ENCODE peak calls at places on chromosomes 5 and 9, in ten cellular contexts. One of them, this sample, is unnamed.

GRCh38 chr5:58080573-58080972 is 379.3 kb downstream of the PLK2 start:
- DNase-seq in psoas muscle: no peak
- DNase-seq in gastrocnemius medialis: no peak
- DNase-seq in activated CD4-positive, alpha-beta T cell treated with anti-CD3 and anti-CD28 coated beads for 1 hour: no peak
- DNase-seq in stimulated activated CD4-positive, alpha-beta T cell treated with anti-CD3 and anti-CD28 coated beads, Interleukin-1b, Interleukin-23, amount 100 ng/mL, for 24 hours: no peak
- DNase-seq in tibial nerve: no peak
- DNase-seq in dermis microvascular lymphatic vessel endothelial cell: no peak
- DNase-seq in HT1080: peak; percentile 19
- DNase-seq in NCI-H345: no peak
- DNase-seq in stimulated activated naive B cell treated with anti-CD40 and anti-IgM and Interleukin-4, amounts not matched to agents 10 μg/mL and 1 μg/mL and 100 μg/mL, for 72 hours: no peak
- DNase-seq in this sample: no peak

GRCh38 chr9:113395000-113395861 is 5.9 kb downstream of the ALAD start:
- DNase-seq in stimulated activated CD4-positive, alpha-beta T cell treated with anti-CD3 and anti-CD28 coated beads, Interleukin-1b, Interleukin-23, amount 100 ng/mL, for 24 hours: no peak
- DNase-seq in NCI-H345: no peak
- DNase-seq in tibial nerve: no peak
- DNase-seq in dermis microvascular lymphatic vessel endothelial cell: no peak
- DNase-seq in stimulated activated naive B cell treated with anti-CD40 and anti-IgM and Interleukin-4, amounts not matched to agents 10 μg/mL and 1 μg/mL and 100 μg/mL, for 72 hours: no peak
- DNase-seq in gastrocnemius medialis: no peak
- DNase-seq in psoas muscle: no peak
- DNase-seq in activated CD4-positive, alpha-beta T cell treated with anti-CD3 and anti-CD28 coated beads for 1 hour: no peak
- DNase-seq in HT1080: no peak
- DNase-seq in this sample: no peak

GRCh38 chr5:111772456-111772855 is 15.5 kb upstream of the NREP start:
- DNase-seq in HT1080: peak; percentile 26
- DNase-seq in stimulated activated naive B cell treated with anti-CD40 and anti-IgM and Interleukin-4, amounts not matched to agents 10 μg/mL and 1 μg/mL and 100 μg/mL, for 72 hours: no peak
- DNase-seq in dermis microvascular lymphatic vessel endothelial cell: no peak
- DNase-seq in NCI-H345: peak; percentile 4
- DNase-seq in stimulated activated CD4-positive, alpha-beta T cell treated with anti-CD3 and anti-CD28 coated beads, Interleukin-1b, Interleukin-23, amount 100 ng/mL, for 24 hours: no peak
- DNase-seq in tibial nerve: no peak
- DNase-seq in psoas muscle: no peak
- DNase-seq in activated CD4-positive, alpha-beta T cell treated with anti-CD3 and anti-CD28 coated beads for 1 hour: no peak
- DNase-seq in gastrocnemius medialis: no peak
- DNase-seq in this sample: no peak

GRCh38 chr5:139068060-139068459 is 130.1 kb downstream of the SIL1 start:
- DNase-seq in tibial nerve: no peak
- DNase-seq in NCI-H345: no peak
- DNase-seq in gastrocnemius medialis: no peak
- DNase-seq in stimulated activated CD4-positive, alpha-beta T cell treated with anti-CD3 and anti-CD28 coated beads, Interleukin-1b, Interleukin-23, amount 100 ng/mL, for 24 hours: no peak
- DNase-seq in activated CD4-positive, alpha-beta T cell treated with anti-CD3 and anti-CD28 coated beads for 1 hour: no peak
- DNase-seq in psoas muscle: no peak
- DNase-seq in dermis microvascular lymphatic vessel endothelial cell: no peak
- DNase-seq in stimulated activated naive B cell treated with anti-CD40 and anti-IgM and Interleukin-4, amounts not matched to agents 10 μg/mL and 1 μg/mL and 100 μg/mL, for 72 hours: no peak
- DNase-seq in HT1080: no peak
- DNase-seq in this sample: no peak

GRCh38 chr5:150175536-150175935 is 9.0 kb downstream of the CDX1 start:
- DNase-seq in stimulated activated naive B cell treated with anti-CD40 and anti-IgM and Interleukin-4, amounts not matched to agents 10 μg/mL and 1 μg/mL and 100 μg/mL, for 72 hours: no peak
- DNase-seq in stimulated activated CD4-positive, alpha-beta T cell treated with anti-CD3 and anti-CD28 coated beads, Interleukin-1b, Interleukin-23, amount 100 ng/mL, for 24 hours: no peak
- DNase-seq in activated CD4-positive, alpha-beta T cell treated with anti-CD3 and anti-CD28 coated beads for 1 hour: no peak
- DNase-seq in NCI-H345: no peak
- DNase-seq in psoas muscle: no peak
- DNase-seq in gastrocnemius medialis: no peak
- DNase-seq in dermis microvascular lymphatic vessel endothelial cell: no peak
- DNase-seq in HT1080: peak; percentile 48
- DNase-seq in tibial nerve: no peak
- DNase-seq in this sample: no peak

GRCh38 chr5:39219433-39219832 is at the start of gene FYB1:
- DNase-seq in HT1080: no peak
- DNase-seq in stimulated activated CD4-positive, alpha-beta T cell treated with anti-CD3 and anti-CD28 coated beads, Interleukin-1b, Interleukin-23, amount 100 ng/mL, for 24 hours: no peak
- DNase-seq in dermis microvascular lymphatic vessel endothelial cell: no peak
- DNase-seq in tibial nerve: peak; percentile 38
- DNase-seq in NCI-H345: no peak
- DNase-seq in activated CD4-positive, alpha-beta T cell treated with anti-CD3 and anti-CD28 coated beads for 1 hour: no peak
- DNase-seq in psoas muscle: no peak
- DNase-seq in gastrocnemius medialis: peak; percentile 28
- DNase-seq in stimulated activated naive B cell treated with anti-CD40 and anti-IgM and Interleukin-4, amounts not matched to agents 10 μg/mL and 1 μg/mL and 100 μg/mL, for 72 hours: no peak
- DNase-seq in this sample: no peak

GRCh38 chr5:23014251-23014650 is 161.1 kb upstream of the CDH12 start:
- DNase-seq in gastrocnemius medialis: no peak
- DNase-seq in psoas muscle: no peak
- DNase-seq in tibial nerve: no peak
- DNase-seq in stimulated activated CD4-positive, alpha-beta T cell treated with anti-CD3 and anti-CD28 coated beads, Interleukin-1b, Interleukin-23, amount 100 ng/mL, for 24 hours: no peak
- DNase-seq in activated CD4-positive, alpha-beta T cell treated with anti-CD3 and anti-CD28 coated beads for 1 hour: no peak
- DNase-seq in NCI-H345: peak; percentile 59
- DNase-seq in dermis microvascular lymphatic vessel endothelial cell: no peak
- DNase-seq in HT1080: no peak
- DNase-seq in stimulated activated naive B cell treated with anti-CD40 and anti-IgM and Interleukin-4, amounts not matched to agents 10 μg/mL and 1 μg/mL and 100 μg/mL, for 72 hours: no peak
- DNase-seq in this sample: no peak

GRCh38 chr5:17081142-17081541 is 136.3 kb upstream of the BASP1 start:
- DNase-seq in gastrocnemius medialis: no peak
- DNase-seq in stimulated activated naive B cell treated with anti-CD40 and anti-IgM and Interleukin-4, amounts not matched to agents 10 μg/mL and 1 μg/mL and 100 μg/mL, for 72 hours: no peak
- DNase-seq in stimulated activated CD4-positive, alpha-beta T cell treated with anti-CD3 and anti-CD28 coated beads, Interleukin-1b, Interleukin-23, amount 100 ng/mL, for 24 hours: no peak
- DNase-seq in NCI-H345: no peak
- DNase-seq in psoas muscle: no peak
- DNase-seq in tibial nerve: no peak
- DNase-seq in activated CD4-positive, alpha-beta T cell treated with anti-CD3 and anti-CD28 coated beads for 1 hour: no peak
- DNase-seq in HT1080: no peak
- DNase-seq in dermis microvascular lymphatic vessel endothelial cell: no peak
- DNase-seq in this sample: no peak

GRCh38 chr5:61752588-61752987 is 420.5 kb downstream of the ZSWIM6 start:
- DNase-seq in NCI-H345: no peak
- DNase-seq in tibial nerve: no peak
- DNase-seq in gastrocnemius medialis: no peak
- DNase-seq in stimulated activated CD4-positive, alpha-beta T cell treated with anti-CD3 and anti-CD28 coated beads, Interleukin-1b, Interleukin-23, amount 100 ng/mL, for 24 hours: no peak
- DNase-seq in HT1080: no peak
- DNase-seq in stimulated activated naive B cell treated with anti-CD40 and anti-IgM and Interleukin-4, amounts not matched to agents 10 μg/mL and 1 μg/mL and 100 μg/mL, for 72 hours: no peak
- DNase-seq in activated CD4-positive, alpha-beta T cell treated with anti-CD3 and anti-CD28 coated beads for 1 hour: no peak
- DNase-seq in psoas muscle: no peak
- DNase-seq in dermis microvascular lymphatic vessel endothelial cell: no peak
- DNase-seq in this sample: no peak

GRCh38 chr5:179263391-179264052 is 81.7 kb downstream of the ADAMTS2 start:
- DNase-seq in stimulated activated naive B cell treated with anti-CD40 and anti-IgM and Interleukin-4, amounts not matched to agents 10 μg/mL and 1 μg/mL and 100 μg/mL, for 72 hours: no peak
- DNase-seq in gastrocnemius medialis: no peak
- DNase-seq in stimulated activated CD4-positive, alpha-beta T cell treated with anti-CD3 and anti-CD28 coated beads, Interleukin-1b, Interleukin-23, amount 100 ng/mL, for 24 hours: no peak
- DNase-seq in NCI-H345: no peak
- DNase-seq in HT1080: no peak
- DNase-seq in tibial nerve: no peak
- DNase-seq in psoas muscle: peak; percentile 42
- DNase-seq in activated CD4-positive, alpha-beta T cell treated with anti-CD3 and anti-CD28 coated beads for 1 hour: no peak
- DNase-seq in dermis microvascular lymphatic vessel endothelial cell: no peak
- DNase-seq in this sample: no peak

GRCh38 chr5:435961-436640 is 6.9 kb upstream of the EXOC3 start:
- DNase-seq in gastrocnemius medialis: no peak
- DNase-seq in stimulated activated naive B cell treated with anti-CD40 and anti-IgM and Interleukin-4, amounts not matched to agents 10 μg/mL and 1 μg/mL and 100 μg/mL, for 72 hours: no peak
- DNase-seq in stimulated activated CD4-positive, alpha-beta T cell treated with anti-CD3 and anti-CD28 coated beads, Interleukin-1b, Interleukin-23, amount 100 ng/mL, for 24 hours: no peak
- DNase-seq in dermis microvascular lymphatic vessel endothelial cell: no peak
- DNase-seq in HT1080: no peak
- DNase-seq in psoas muscle: peak; percentile 45
- DNase-seq in NCI-H345: peak; percentile 29
- DNase-seq in tibial nerve: no peak
- DNase-seq in activated CD4-positive, alpha-beta T cell treated with anti-CD3 and anti-CD28 coated beads for 1 hour: no peak
- DNase-seq in this sample: no peak

GRCh38 chr5:135447298-135447929 is at the start of gene DCANP1:
- DNase-seq in gastrocnemius medialis: no peak
- DNase-seq in stimulated activated naive B cell treated with anti-CD40 and anti-IgM and Interleukin-4, amounts not matched to agents 10 μg/mL and 1 μg/mL and 100 μg/mL, for 72 hours: no peak
- DNase-seq in stimulated activated CD4-positive, alpha-beta T cell treated with anti-CD3 and anti-CD28 coated beads, Interleukin-1b, Interleukin-23, amount 100 ng/mL, for 24 hours: no peak
- DNase-seq in psoas muscle: no peak
- DNase-seq in NCI-H345: peak; percentile 88
- DNase-seq in dermis microvascular lymphatic vessel endothelial cell: no peak
- DNase-seq in activated CD4-positive, alpha-beta T cell treated with anti-CD3 and anti-CD28 coated beads for 1 hour: no peak
- DNase-seq in HT1080: no peak
- DNase-seq in tibial nerve: no peak
- DNase-seq in this sample: no peak

GRCh38 chr5:56908942-56909293 is 478 bp upstream of the SETD9 start:
- DNase-seq in activated CD4-positive, alpha-beta T cell treated with anti-CD3 and anti-CD28 coated beads for 1 hour: no peak
- DNase-seq in NCI-H345: peak; percentile 63
- DNase-seq in stimulated activated naive B cell treated with anti-CD40 and anti-IgM and Interleukin-4, amounts not matched to agents 10 μg/mL and 1 μg/mL and 100 μg/mL, for 72 hours: no peak
- DNase-seq in stimulated activated CD4-positive, alpha-beta T cell treated with anti-CD3 and anti-CD28 coated beads, Interleukin-1b, Interleukin-23, amount 100 ng/mL, for 24 hours: no peak
- DNase-seq in psoas muscle: no peak
- DNase-seq in HT1080: no peak
- DNase-seq in gastrocnemius medialis: peak; percentile 22
- DNase-seq in dermis microvascular lymphatic vessel endothelial cell: peak; percentile 53
- DNase-seq in tibial nerve: peak; percentile 50
- DNase-seq in this sample: no peak

GRCh38 chr9:107925756-107926297 is 436.3 kb upstream of the KLF4 start:
- DNase-seq in stimulated activated CD4-positive, alpha-beta T cell treated with anti-CD3 and anti-CD28 coated beads, Interleukin-1b, Interleukin-23, amount 100 ng/mL, for 24 hours: no peak
- DNase-seq in stimulated activated naive B cell treated with anti-CD40 and anti-IgM and Interleukin-4, amounts not matched to agents 10 μg/mL and 1 μg/mL and 100 μg/mL, for 72 hours: no peak
- DNase-seq in psoas muscle: no peak
- DNase-seq in activated CD4-positive, alpha-beta T cell treated with anti-CD3 and anti-CD28 coated beads for 1 hour: no peak
- DNase-seq in gastrocnemius medialis: no peak
- DNase-seq in dermis microvascular lymphatic vessel endothelial cell: no peak
- DNase-seq in HT1080: no peak
- DNase-seq in NCI-H345: no peak
- DNase-seq in tibial nerve: no peak
- DNase-seq in this sample: no peak

GRCh38 chr9:116998305-116998704 is 311.2 kb downstream of the TRIM32 start:
- DNase-seq in tibial nerve: no peak
- DNase-seq in NCI-H345: no peak
- DNase-seq in HT1080: peak; percentile 8
- DNase-seq in dermis microvascular lymphatic vessel endothelial cell: no peak
- DNase-seq in gastrocnemius medialis: no peak
- DNase-seq in stimulated activated naive B cell treated with anti-CD40 and anti-IgM and Interleukin-4, amounts not matched to agents 10 μg/mL and 1 μg/mL and 100 μg/mL, for 72 hours: no peak
- DNase-seq in stimulated activated CD4-positive, alpha-beta T cell treated with anti-CD3 and anti-CD28 coated beads, Interleukin-1b, Interleukin-23, amount 100 ng/mL, for 24 hours: no peak
- DNase-seq in activated CD4-positive, alpha-beta T cell treated with anti-CD3 and anti-CD28 coated beads for 1 hour: no peak
- DNase-seq in psoas muscle: no peak
- DNase-seq in this sample: no peak

GRCh38 chr5:68279960-68280359 is 64.4 kb downstream of the PIK3R1 start:
- DNase-seq in tibial nerve: no peak
- DNase-seq in NCI-H345: no peak
- DNase-seq in dermis microvascular lymphatic vessel endothelial cell: no peak
- DNase-seq in HT1080: no peak
- DNase-seq in stimulated activated CD4-positive, alpha-beta T cell treated with anti-CD3 and anti-CD28 coated beads, Interleukin-1b, Interleukin-23, amount 100 ng/mL, for 24 hours: no peak
- DNase-seq in gastrocnemius medialis: no peak
- DNase-seq in activated CD4-positive, alpha-beta T cell treated with anti-CD3 and anti-CD28 coated beads for 1 hour: peak; percentile 21
- DNase-seq in psoas muscle: no peak
- DNase-seq in stimulated activated naive B cell treated with anti-CD40 and anti-IgM and Interleukin-4, amounts not matched to agents 10 μg/mL and 1 μg/mL and 100 μg/mL, for 72 hours: no peak
- DNase-seq in this sample: no peak